ENCODE peak calls at places on chromosomes 5 and 9, in five cellular contexts. J, A, L, X and F are unnamed samples.

GRCh38 chr5:135950611-135951010 is 4.2 kb downstream of the LECT2 start:
- DNase-seq in J (no peak), A (no peak), L (no peak), X (no peak), F (no peak)

GRCh38 chr5:73250645-73251044 is 77.7 kb downstream of the TMEM174 start:
- DNase-seq in J (no peak), A (no peak), L (no peak), X (no peak), F (no peak)

GRCh38 chr5:169581580-169582227 is 1.9 kb upstream of the SPDL1 start:
- DNase-seq in J (peak; percentile 70), A (peak; percentile 84), L (peak; percentile 72), X (no peak), F (peak; percentile 63)

GRCh38 chr9:70229026-70229425 is 29.8 kb upstream of the SMC5 start:
- DNase-seq in J (no peak), A (no peak), L (no peak), X (no peak), F (no peak)

GRCh38 chr9:73701415-73702057 is 549.9 kb downstream of the ANXA1 start:
- DNase-seq in J (no peak), A (no peak), L (no peak), X (no peak), F (no peak)

GRCh38 chr9:70921126-70921525 is 200.3 kb downstream of the TRPM3 start:
- DNase-seq in J (no peak), A (no peak), L (no peak), X (no peak), F (no peak)

GRCh38 chr5:55538621-55539020 is 3.9 kb upstream of the PLPP1 start:
- DNase-seq in J (peak; percentile 64), A (no peak), L (no peak), X (peak; percentile 33), F (no peak)

GRCh38 chr5:143262393-143263174 is 140.9 kb downstream of the NR3C1 start:
- DNase-seq in J (peak; percentile 62), A (no peak), L (peak; percentile 54), X (peak; percentile 48), F (no peak)

GRCh38 chr5:135174315-135175096 is 140.5 kb upstream of the PITX1 start:
- DNase-seq in J (no peak), A (peak; percentile 69), L (no peak), X (no peak), F (no peak)

GRCh38 chr9:4769321-4770080 is 23.2 kb upstream of the RCL1 start:
- DNase-seq in J (no peak), A (no peak), L (no peak), X (no peak), F (no peak)

GRCh38 chr5:6452622-6453504 is 4.2 kb downstream of the UBE2QL1 start:
- DNase-seq in J (peak; percentile 34), A (no peak), L (no peak), X (no peak), F (no peak)
- H3K27ac ChIP-seq in J (peak overlapping the region; percentile 57), A (no peak overlapping the region), L (no peak overlapping the region), X (no peak overlapping the region), F (no peak overlapping the region)

DNA sequence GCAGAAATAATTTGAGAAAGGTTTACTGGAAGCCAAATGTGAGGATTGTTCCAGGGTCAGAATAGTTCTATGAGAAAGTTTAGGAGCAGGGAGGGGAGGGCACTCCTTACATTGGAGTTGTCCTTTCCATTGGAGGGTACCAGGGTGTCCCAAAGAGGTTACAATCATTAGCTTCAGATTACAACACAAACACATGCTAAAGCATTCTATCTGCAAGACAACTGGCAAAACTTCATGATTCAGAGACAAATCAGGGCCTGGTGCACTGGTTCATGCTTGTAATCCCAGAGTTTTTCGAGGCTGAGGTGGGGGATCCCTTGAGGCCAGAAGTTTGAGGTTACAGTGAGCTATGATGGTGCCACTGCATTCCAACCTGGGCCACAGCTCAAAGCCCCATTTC is 51.8 kb downstream of the NSUN2 start:
- DNase-seq in J (no peak), A (no peak), L (no peak), X (no peak), F (no peak)
- TF ChIP-seq EZH2 in J (no peak), A (no peak), L (no peak), X (no peak), F (no peak)

GRCh38 chr5:119289413-119289812 is 66.4 kb upstream of the TNFAIP8 start:
- DNase-seq in J (no peak), A (no peak), L (no peak), X (no peak), F (no peak)
- H3K27ac ChIP-seq in J (no peak overlapping the region), A (no peak overlapping the region), L (no peak overlapping the region), X (peak overlapping the region; percentile 84), F (peak overlapping the region; percentile 99)

GRCh38 chr5:177399903-177400868 is at the start of gene PFN3:
- DNase-seq in J (no peak), A (peak; percentile 90), L (no peak), X (no peak), F (no peak)
- TF ChIP-seq EZH2 in J (no peak), A (no peak), L (peak; percentile 76), X (no peak), F (no peak)